ENCODE peak calls at places on chromosomes 2 and 18, in four cellular contexts. L is endodermal cell, V is Panc1, K is GM06990. O is an unnamed sample.

GRCh38 chr2:217890445-217890844 is 112.3 kb downstream of the TNS1 start:
- DNase-seq in L (no peak), K (no peak), V (no peak), O (no peak)

GRCh38 chr2:156458229-156458584 is 22.0 kb downstream of the GPD2 start:
- DNase-seq in K (no peak), V (no peak), L (no peak), O (no peak)

GRCh38 chr2:76997296-76997695 is 524.9 kb downstream of the LRRTM4 start:
- DNase-seq in V (no peak), K (no peak), L (no peak), O (no peak)

GRCh38 chr2:27264753-27265535 is 2.1 kb upstream of the SLC30A3 start:
- DNase-seq in L (peak; percentile 95), K (peak; percentile 68), V (no peak), O (peak; percentile 77)

GRCh38 chr2:200756618-200757321 is 54.9 kb upstream of the BZW1 start:
- DNase-seq in V (no peak), K (no peak), L (no peak), O (peak; percentile 66)

GRCh38 chr18:8586956-8587355 is 22.3 kb upstream of the RAB12 start:
- DNase-seq in L (no peak), V (no peak), K (no peak), O (no peak)

GRCh38 chr2:15260813-15261212 is 300.3 kb downstream of the NBAS start:
- DNase-seq in V (no peak), K (no peak), L (no peak), O (no peak)

GRCh38 chr2:160952462-160952861 is 207.8 kb upstream of the TANK start:
- DNase-seq in L (no peak), K (no peak), V (no peak), O (no peak)

GRCh38 chr18:49561377-49562193 is at the start of gene LIPG:
- DNase-seq in V (peak; percentile 87), K (peak; percentile 23), L (peak; percentile 94), O (peak; percentile 40)

GRCh38 chr2:230757476-230757875 is 44.8 kb downstream of the CAB39 start:
- DNase-seq in K (no peak), V (no peak), L (no peak), O (no peak)

GRCh38 chr2:241842620-241843211 is 16.0 kb downstream of the PDCD1 start:
- DNase-seq in L (peak; percentile 61), K (peak; percentile 61), V (no peak), O (no peak)

GRCh38 chr2:189830510-189830909 is 46.3 kb downstream of the PMS1 start:
- DNase-seq in K (no peak), V (no peak), L (no peak), O (no peak)

GRCh38 chr18:22200611-22201225 is 31.3 kb downstream of the GATA6 start:
- DNase-seq in V (no peak), K (no peak), L (peak; percentile 58), O (no peak)

GRCh38 chr2:225270861-225271260 is 128.6 kb upstream of the NYAP2 start:
- DNase-seq in L (peak; percentile 52), K (peak; percentile 49), V (no peak), O (no peak)

GRCh38 chr2:160338891-160339290 is 138.8 kb upstream of the ITGB6 start:
- DNase-seq in V (no peak), K (no peak), L (peak; percentile 58), O (no peak)

GRCh38 chr2:86350751-86351150 is 13.3 kb upstream of the REEP1 start:
- DNase-seq in V (no peak), L (no peak), K (no peak), O (no peak)

GRCh38 chr18:13051159-13051558 is 60.0 kb downstream of the CEP192 start:
- DNase-seq in L (no peak), K (no peak), V (no peak), O (no peak)

GRCh38 chr2:236176417-236176816 is 8.2 kb upstream of the GBX2 start:
- DNase-seq in V (no peak), K (no peak), L (peak; percentile 78), O (peak; percentile 57)

GRCh38 chr2:119240311-119241204 is 16.9 kb downstream of the STEAP3 start:
- DNase-seq in K (no peak), V (no peak), L (peak; percentile 75), O (peak; percentile 47)

GRCh38 chr2:172596776-172597175 is 40.9 kb downstream of the PDK1 start:
- DNase-seq in K (peak; percentile 47), V (no peak), L (no peak), O (no peak)

GRCh38 chr2:128603411-128603924 is 284.8 kb upstream of the HS6ST1 start:
- DNase-seq in V (no peak), L (no peak), K (no peak), O (no peak)

GRCh38 chr2:85853499-85854165 is 35.2 kb downstream of the ST3GAL5 start:
- DNase-seq in V (no peak), L (no peak), K (no peak), O (no peak)

GRCh38 chr2:46562451-46562841 is 83.1 kb downstream of the TMEM247 start:
- DNase-seq in L (no peak), V (no peak), K (no peak), O (no peak)

GRCh38 chr2:31384351-31384750 is 30.2 kb downstream of the XDH start:
- DNase-seq in K (no peak), L (no peak), V (no peak), O (peak; percentile 50)

GRCh38 chr18:40911582-40912254 is 1043.3 kb upstream of the PIK3C3 start:
- DNase-seq in K (no peak), V (no peak), L (no peak), O (no peak)

GRCh38 chr18:37657413-37657965 is 91.9 kb upstream of the CELF4 start:
- DNase-seq in L (no peak), K (no peak), V (no peak), O (no peak)

GRCh38 chr2:9169310-9170107 is 37.1 kb upstream of the ASAP2 start:
- DNase-seq in V (no peak), K (no peak), L (no peak), O (no peak)

GRCh38 chr2:9658972-9659371 is 28.2 kb upstream of the YWHAQ start:
- DNase-seq in K (no peak), V (no peak), L (no peak), O (peak; percentile 91)

GRCh38 chr18:21777814-21778213 is 37.2 kb downstream of the MIB1 start:
- DNase-seq in L (no peak), V (no peak), K (no peak), O (no peak)

GRCh38 chr2:69100220-69100723 is 87.3 kb downstream of the ANTXR1 start:
- DNase-seq in L (no peak), K (no peak), V (no peak), O (no peak)

GRCh38 chr2:223315813-223316212 is 263.8 kb downstream of the KCNE4 start:
- DNase-seq in V (no peak), K (no peak), L (no peak), O (no peak)

GRCh38 chr2:151946856-151947523 is 118.8 kb upstream of the ARL5A start:
- DNase-seq in V (no peak), K (no peak), L (peak; percentile 77), O (no peak)

GRCh38 chr2:235690082-235690808 is 196.4 kb downstream of the AGAP1 start:
- DNase-seq in L (no peak), V (no peak), K (no peak), O (no peak)

GRCh38 chr2:216635701-216636541 is 2.7 kb downstream of the IGFBP2 start:
- DNase-seq in L (peak; percentile 76), K (no peak), V (no peak), O (no peak)
- H3K27me3 ChIP-seq in L (peaks cover 7% of the 10 kb centered on the region), K (peaks cover 1% of the 10 kb centered on the region), V (peaks cover 7% of the 10 kb centered on the region), O (peaks cover 33% of the 10 kb centered on the region)

DNA sequence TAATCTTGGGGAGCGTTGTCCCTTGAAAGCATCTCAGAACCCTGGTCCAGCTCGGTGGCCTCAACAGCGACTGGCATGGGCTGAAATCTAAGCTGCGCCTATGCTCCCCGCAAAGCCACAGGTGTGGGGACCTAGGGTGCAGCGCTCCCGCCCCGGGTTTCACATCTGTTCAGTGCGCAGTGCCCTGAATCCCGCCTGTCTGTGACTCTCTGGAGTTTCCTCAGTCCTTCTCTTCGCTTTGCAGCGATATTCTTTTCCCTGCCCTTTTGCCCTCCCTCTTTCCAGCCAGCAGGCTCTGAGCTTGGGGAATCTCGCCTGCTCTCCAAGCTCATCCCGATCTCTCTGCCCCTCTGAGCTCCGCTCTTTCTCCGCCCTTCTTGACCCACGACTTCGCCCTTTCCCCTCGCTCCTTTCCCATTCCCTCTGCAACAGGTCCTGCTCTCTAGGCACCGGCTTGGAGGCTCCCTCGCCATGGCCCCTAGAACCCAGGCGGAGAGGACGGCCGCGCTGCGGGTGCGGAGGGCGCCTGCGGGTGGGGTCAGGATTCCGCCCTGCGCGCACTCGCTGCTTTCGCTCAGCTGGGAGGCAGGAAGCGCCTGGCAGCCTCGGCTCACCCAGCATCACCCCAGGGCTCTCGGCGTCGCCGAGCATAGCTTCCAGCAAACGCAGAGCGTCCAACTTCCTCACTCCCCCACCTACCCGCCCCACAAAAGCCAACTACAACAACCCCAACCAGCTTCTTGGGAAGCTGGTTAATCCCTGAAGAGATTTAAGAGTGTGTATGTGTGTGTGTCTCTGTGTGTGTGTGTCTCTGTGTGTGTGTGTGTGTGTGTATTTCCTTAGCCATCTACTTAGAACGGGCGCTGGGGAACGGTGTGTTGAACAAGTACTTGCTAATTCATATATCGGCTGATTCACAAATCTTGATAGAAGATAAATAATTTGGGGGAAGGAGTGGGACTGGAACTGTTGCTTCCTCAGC is 1.1 kb downstream of the GRP start:
- DNase-seq in K (no peak), V (no peak), L (peak; percentile 75), O (no peak)
- H3K27me3 ChIP-seq in K (peaks cover 2% of the 10 kb centered on the region), V (peaks cover 4% of the 10 kb centered on the region), L (peaks cover 100% of the 10 kb centered on the region), O (peaks cover 63% of the 10 kb centered on the region)

GRCh38 chr2:106537711-106538275 is 50.6 kb downstream of the CD8B2 start:
- DNase-seq in K (no peak), V (no peak), L (no peak), O (no peak)
- H3K27me3 ChIP-seq in K (no peaks in the 10 kb centered on the region), V (peaks cover 14% of the 10 kb centered on the region), L (peaks cover 9% of the 10 kb centered on the region), O (no peaks in the 10 kb centered on the region)

GRCh38 chr2:95345415-95346235 is 48.5 kb downstream of the KCNIP3 start:
- DNase-seq in L (peak; percentile 95), K (peak; percentile 66), V (peak; percentile 41), O (peak; percentile 83)

GRCh38 chr2:95348609-95349567 is 51.7 kb downstream of the KCNIP3 start:
- DNase-seq in V (no peak), L (no peak), K (no peak), O (peak; percentile 33)

GRCh38 chr2:95347681-95348608 is 50.8 kb downstream of the KCNIP3 start:
- DNase-seq in L (no peak), V (no peak), K (no peak), O (peak; percentile 41)

GRCh38 chr2:95346236-95346737 is 49.1 kb downstream of the KCNIP3 start:
- DNase-seq in L (no peak), K (no peak), V (no peak), O (peak; percentile 47)

DNA sequence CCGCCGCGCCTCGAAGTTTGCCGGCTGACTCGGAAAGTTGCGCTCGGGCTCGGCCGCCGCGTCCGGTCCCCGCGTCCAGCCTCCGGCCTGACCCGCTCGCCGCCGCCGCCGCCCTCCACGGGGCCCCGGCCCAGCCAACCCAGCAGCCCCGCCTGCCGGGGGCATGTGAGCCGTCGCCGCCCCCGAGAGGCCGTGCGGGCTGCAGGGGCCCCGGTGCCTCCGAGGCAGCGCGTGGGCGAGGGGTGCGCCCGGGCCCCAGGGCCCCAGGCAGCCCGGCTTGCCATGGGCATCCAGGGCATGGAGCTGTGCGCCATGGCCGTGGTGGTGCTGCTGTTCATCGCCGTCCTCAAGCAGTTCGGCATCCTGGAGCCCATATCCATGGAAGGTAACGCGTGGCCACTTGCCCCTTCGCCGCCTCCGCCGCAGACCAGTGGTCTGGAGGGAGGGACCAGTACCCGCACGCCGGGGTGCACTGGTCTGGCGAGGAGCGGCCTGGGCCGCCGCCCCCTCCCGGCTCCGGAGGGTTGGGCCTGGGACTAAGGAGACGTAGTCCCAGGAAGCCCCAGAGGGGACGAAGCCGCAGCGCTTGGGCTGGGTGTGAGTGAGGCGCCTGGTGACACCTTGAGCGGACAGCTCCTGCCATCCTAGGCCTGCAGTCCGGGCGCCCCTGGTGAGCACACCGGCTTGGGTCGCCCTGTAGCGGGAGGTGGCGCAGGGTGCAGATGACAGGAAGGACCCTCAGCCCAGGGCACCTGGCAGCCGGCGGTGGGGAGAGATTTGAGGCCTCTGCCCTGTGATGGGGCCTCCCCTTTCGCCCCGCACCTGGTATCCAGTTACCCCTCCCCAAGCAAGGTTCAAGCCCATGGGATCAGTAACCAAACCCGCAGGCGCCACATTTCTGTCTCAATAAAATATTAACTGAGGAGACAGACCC is 49.9 kb downstream of the KCNIP3 start:
- DNase-seq in L (peak; percentile 80), K (no peak), V (no peak), O (no peak)
- H3K27me3 ChIP-seq in L (peaks cover 70% of the 10 kb centered on the region), K (peaks cover 3% of the 10 kb centered on the region), V (no peaks in the 10 kb centered on the region), O (peaks cover 29% of the 10 kb centered on the region)

O was measured in SJSA1.